ENCODE peak calls at places on chromosome X, in four cellular contexts. Z is astrocyte, J is H1, Q is H9. E is an unnamed sample.

GRCh38 chrX:17597836-17598434 is 139.4 kb upstream of the SCML1 start:
- DNase-seq in Z (peak; percentile 47), J (no peak), Q (no peak), E (no peak)

GRCh38 chrX:63918611-63919010 is 133.6 kb upstream of the ARHGEF9 start:
- DNase-seq in Z (no peak), J (no peak), Q (no peak), E (peak; percentile 4)

GRCh38 chrX:54633641-54634040 is 103.6 kb downstream of the GNL3L start:
- DNase-seq in Z (peak; percentile 34), J (no peak), Q (peak; percentile 59), E (peak; percentile 34)

GRCh38 chrX:24425806-24426205 is 39.3 kb upstream of the PDK3 start:
- DNase-seq in Z (no peak), J (no peak), Q (no peak), E (no peak)

GRCh38 chrX:103063918-103064434 is at the start of gene BEX1:
- DNase-seq in Z (peak; percentile 28), J (peak; percentile 31), Q (peak; percentile 83), E (peak; percentile 73)

GRCh38 chrX:102684772-102685520 is 27.3 kb upstream of the GPRASP2 start:
- DNase-seq in Z (no peak), J (no peak), Q (no peak), E (no peak)

GRCh38 chrX:37825225-37825842 is 22.0 kb downstream of the DYNLT3 start:
- DNase-seq in Z (no peak), J (no peak), Q (peak; percentile 25), E (peak; percentile 40)

GRCh38 chrX:42869011-42869410 is 91.0 kb upstream of the PPP1R2C start:
- DNase-seq in Z (no peak), J (no peak), Q (no peak), E (no peak)

GRCh38 chrX:111914398-111915092 is 38.6 kb downstream of the TRPC5OS start:
- DNase-seq in Z (no peak), J (no peak), Q (no peak), E (no peak)

GRCh38 chrX:41470706-41471105 is 23.6 kb downstream of the NYX start:
- DNase-seq in Z (no peak), J (no peak), Q (no peak), E (no peak)

GRCh38 chrX:17154001-17154400 is 207.5 kb downstream of the REPS2 start:
- DNase-seq in Z (peak; percentile 63), J (no peak), Q (no peak), E (no peak)

GRCh38 chrX:111095974-111096870 is at the start of gene PAK3:
- DNase-seq in Z (peak; percentile 90), J (no peak), Q (peak; percentile 89), E (peak; percentile 79)

GRCh38 chrX:12526296-12526695 is 264.9 kb upstream of the PRPS2 start:
- DNase-seq in Z (no peak), J (no peak), Q (no peak), E (peak; percentile 23)

GRCh38 chrX:153925387-153925738 is 701 bp downstream of the ARHGAP4 start:
- DNase-seq in Z (no peak), J (no peak), Q (no peak), E (no peak)

GRCh38 chrX:119775517-119776238 is 15.8 kb downstream of the RPL39 start:
- DNase-seq in Z (no peak), J (no peak), Q (no peak), E (no peak)

GRCh38 chrX:17441965-17442364 is 67.0 kb downstream of the NHS start:
- DNase-seq in Z (peak; percentile 80), J (no peak), Q (no peak), E (no peak)

GRCh38 chrX:10071451-10072163 is 85.2 kb upstream of the CLCN4 start:
- DNase-seq in Z (no peak), J (no peak), Q (no peak), E (no peak)

GRCh38 chrX:9197231-9197630 is 163.3 kb upstream of the FAM9B start:
- DNase-seq in Z (peak; percentile 29), J (no peak), Q (no peak), E (no peak)

GRCh38 chrX:106612403-106612789 is 618 bp downstream of the RADX start:
- DNase-seq in Z (peak; percentile 6), J (no peak), Q (no peak), E (peak; percentile 5)

GRCh38 chrX:14872355-14872754 is 514 bp downstream of the FANCB start:
- DNase-seq in Z (no peak), J (no peak), Q (no peak), E (no peak)

GRCh38 chrX:65677954-65678469 is 10.6 kb downstream of the MSN start:
- DNase-seq in Z (peak; percentile 89), J (no peak), Q (no peak), E (no peak)

GRCh38 chrX:9899640-9900075 is 67.5 kb upstream of the CLDN34 start:
- DNase-seq in Z (peak; percentile 91), J (no peak), Q (no peak), E (peak; percentile 13)

GRCh38 chrX:20066968-20067708 is 49.6 kb downstream of the MAP7D2 start:
- DNase-seq in Z (peak; percentile 43), J (no peak), Q (no peak), E (peak; percentile 26)

GRCh38 chrX:103149652-103150051 is 56.7 kb upstream of the NXF3 start:
- DNase-seq in Z (no peak), J (no peak), Q (no peak), E (no peak)

GRCh38 chrX:74420194-74421035 is 878 bp upstream of the SLC16A2 start:
- DNase-seq in Z (peak; percentile 54), J (peak; percentile 33), Q (peak; percentile 76), E (peak; percentile 78)

GRCh38 chrX:71540801-71541545 is 8.1 kb downstream of the OGT start:
- DNase-seq in Z (no peak), J (no peak), Q (no peak), E (no peak)
- H3K4me2 ChIP-seq in Z (peak overlapping the region; percentile 55), J (peak overlapping the region; percentile 2), Q (no peak overlapping the region), E (no peak overlapping the region)

GRCh38 chrX:88135735-88136134 is 611.3 kb upstream of the CPXCR1 start:
- DNase-seq in Z (no peak), J (no peak), Q (no peak), E (no peak)
- TF ChIP-seq CTCF in Z (no peak), J (no peak), Q (peak; percentile 76), E (peak; percentile 65)

GRCh38 chrX:633655-634305 is 3.2 kb downstream of the SHOX start:
- DNase-seq in Z (no peak), J (no peak), Q (no peak), E (peak; percentile 43)

GRCh38 chrX:634306-634958 is 3.8 kb downstream of the SHOX start:
- DNase-seq in Z (no peak), J (no peak), Q (peak; percentile 50), E (peak; percentile 79)

GRCh38 chrX:636971-637659 is 6.5 kb downstream of the SHOX start:
- DNase-seq in Z (no peak), J (no peak), Q (no peak), E (peak; percentile 48)

GRCh38 chrX:637660-638481 is 7.3 kb downstream of the SHOX start:
- DNase-seq in Z (no peak), J (no peak), Q (no peak), E (peak; percentile 23)

DNA sequence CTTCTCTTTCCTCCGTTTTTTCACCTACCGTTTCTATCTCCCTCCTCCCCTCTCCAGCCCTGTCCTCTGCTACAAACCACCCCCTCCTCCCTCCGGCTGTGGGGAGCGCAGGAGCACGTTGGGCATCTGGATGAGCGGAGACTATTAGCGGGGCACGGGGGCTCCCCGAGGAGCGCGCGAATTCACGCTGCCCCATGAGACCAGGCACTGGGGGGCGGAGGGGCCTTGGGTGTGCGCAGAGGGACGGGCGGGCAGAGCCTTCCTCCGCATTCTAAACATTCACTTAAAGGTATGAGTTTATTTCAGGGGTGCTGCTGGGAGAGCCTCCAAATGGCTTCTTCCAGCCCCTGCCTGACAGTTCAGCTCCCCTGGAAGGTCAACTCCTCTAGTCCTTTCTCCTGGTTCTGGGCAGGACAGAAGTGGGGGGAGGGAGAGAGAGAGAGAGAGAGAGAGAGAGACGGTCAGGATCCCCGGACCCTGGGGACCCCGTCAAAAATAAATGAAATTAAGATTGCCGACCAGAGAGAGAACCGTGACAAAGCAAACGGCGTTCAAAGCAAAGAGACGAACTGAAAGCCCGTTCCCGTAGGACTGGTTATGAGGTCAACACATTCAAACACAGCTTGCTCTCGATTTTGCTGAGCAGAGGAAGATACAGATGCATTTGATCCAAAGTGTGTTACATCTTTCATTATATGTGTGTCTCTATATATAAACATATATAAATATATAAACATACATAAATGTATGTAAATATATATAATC is 5.0 kb downstream of the SHOX start:
- DNase-seq in Z (no peak), J (no peak), Q (peak; percentile 66), E (peak; percentile 40)
- H3K9ac ChIP-seq in Z (no peak overlapping the region), J (no peak overlapping the region), Q (no peak overlapping the region), E (no peak overlapping the region)

DNA sequence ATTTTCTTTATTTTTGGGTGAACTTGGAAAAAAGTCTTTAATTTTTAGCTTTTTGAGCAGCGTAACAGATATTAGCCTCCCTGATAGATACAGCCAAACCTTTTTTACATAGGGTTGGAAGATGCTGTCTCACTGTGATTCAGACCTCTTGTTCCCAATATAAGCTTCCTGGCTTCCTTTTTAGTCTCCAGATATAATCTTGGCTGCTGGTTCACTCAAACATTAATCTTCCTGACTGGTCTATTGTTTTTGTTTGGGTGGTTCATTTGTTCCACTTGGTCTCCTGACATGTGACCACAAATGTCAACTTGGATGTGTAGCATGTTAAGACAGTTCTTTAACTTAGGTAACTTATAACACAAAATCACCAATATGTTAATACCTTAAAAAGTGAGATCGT is 23.0 kb downstream of the RPA4 start:
- DNase-seq in Z (peak; percentile 64), J (no peak), Q (no peak), E (no peak)
- H3K4me2 ChIP-seq in Z (no peak overlapping the region), J (no peak overlapping the region), Q (no peak overlapping the region), E (no peak overlapping the region)

DNA sequence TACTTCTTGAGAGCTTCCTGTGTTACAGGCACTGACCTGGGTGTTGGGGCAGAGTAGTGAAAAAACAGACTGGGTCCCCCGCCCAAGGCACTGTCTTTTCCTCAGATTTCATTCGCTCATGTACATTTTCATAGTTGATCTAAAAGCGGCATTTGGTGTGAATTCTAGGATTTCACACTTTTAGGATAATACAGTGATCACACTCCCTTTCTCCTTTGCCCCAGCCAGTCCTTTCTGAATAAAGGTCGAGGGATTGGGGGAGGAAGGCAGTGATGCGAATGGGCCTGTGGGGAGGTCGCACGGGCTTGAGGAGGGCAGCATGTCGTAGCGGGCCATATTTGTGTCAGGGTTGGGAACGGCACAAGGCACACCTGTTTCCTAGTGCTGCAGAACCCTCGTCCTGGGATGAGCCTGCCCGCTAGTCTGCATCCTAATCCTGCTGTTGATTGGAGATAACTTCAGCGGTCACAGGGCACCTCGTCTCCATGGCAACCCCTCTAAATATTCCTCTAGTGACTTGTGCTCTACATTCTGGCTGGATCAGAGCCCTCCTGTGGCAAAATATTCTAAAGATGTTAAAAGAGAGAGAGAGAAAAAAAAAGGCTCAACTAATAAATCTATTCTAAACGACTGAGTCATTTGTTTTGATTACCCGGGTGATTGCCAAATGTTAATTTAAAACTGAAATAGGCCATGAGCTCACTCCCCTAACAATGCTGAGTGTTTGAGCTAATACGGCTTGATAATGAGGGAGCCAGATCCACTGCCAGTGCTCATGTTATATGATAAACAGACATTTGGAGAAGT is 21.8 kb downstream of the FHL1 start:
- DNase-seq in Z (peak; percentile 90), J (peak; percentile 19), Q (peak; percentile 71), E (peak; percentile 84)
- TF ChIP-seq CTCF in Z (no peak), J (no peak), Q (no peak), E (no peak)

GRCh38 chrX:70254909-70255308 is 5.1 kb downstream of the P2RY4 start:
- DNase-seq in Z (no peak), J (no peak), Q (no peak), E (no peak)
- H3K9ac ChIP-seq in Z (no peak overlapping the region), J (no peak overlapping the region), Q (no peak overlapping the region), E (no peak overlapping the region)

GRCh38 chrX:131869182-131869581 is 153.9 kb upstream of the STK26 start:
- DNase-seq in Z (no peak), J (no peak), Q (no peak), E (no peak)

GRCh38 chrX:131874300-131874699 is 148.8 kb upstream of the STK26 start:
- DNase-seq in Z (no peak), J (no peak), Q (no peak), E (no peak)
- H3K4me2 ChIP-seq in Z (no peak overlapping the region), J (no peak overlapping the region), Q (no peak overlapping the region), E (no peak overlapping the region)